ENCODE peak calls at places on chromosomes 16 and 17, in nine cellular contexts. I is A549, R is SK-N-SH, J is HCT116, U is H1, T is endothelial cell of umbilical vein, B is HepG2, L is K562, V is GM12878. C is an unnamed sample.

GRCh38 chr16:83954577-83955016 is 1.6 kb downstream of the OSGIN1 start:
- DNase-seq in B (peak; percentile 85), V (no peak), J (peak; percentile 54), I (no peak), T (no peak), R (no peak), U (no peak), L (no peak), C (peak; percentile 39)

GRCh38 chr16:2770057-2770780 is 6.9 kb downstream of the ELOB start:
- DNase-seq in I (no peak), J (no peak), V (no peak), T (no peak), B (no peak), L (peak; percentile 51), U (no peak), R (no peak), C (peak; percentile 50)

GRCh38 chr17:50394711-50395110 is 2.6 kb downstream of the LRRC59 start:
- DNase-seq in J (no peak), B (no peak), T (no peak), U (no peak), V (no peak), I (no peak), L (no peak), R (no peak), C (no peak)

GRCh38 chr16:72787519-72788268 is 260.2 kb downstream of the ZFHX3 start:
- DNase-seq in R (no peak), I (no peak), J (no peak), V (peak; percentile 9), L (no peak), B (no peak), T (peak; percentile 86), U (peak; percentile 73), C (peak; percentile 96)

GRCh38 chr16:1991588-1992474 is 2.1 kb downstream of the SYNGR3 start:
- DNase-seq in J (peak; percentile 61), U (peak; percentile 98), B (no peak), I (peak; percentile 73), T (peak; percentile 88), L (peak; percentile 99), V (peak; percentile 37), R (peak; percentile 84), C (peak; percentile 76)

GRCh38 chr16:81634380-81635121 is 144.5 kb upstream of the PLCG2 start:
- DNase-seq in I (no peak), R (no peak), L (peak; percentile 66), J (no peak), B (no peak), V (no peak), T (peak; percentile 81), U (no peak), C (no peak)

GRCh38 chr16:61289141-61289540 is 747.1 kb downstream of the CDH8 start:
- DNase-seq in I (no peak), R (no peak), U (no peak), B (no peak), T (no peak), V (no peak), L (no peak), J (no peak), C (no peak)

GRCh38 chr16:56277040-56277439 is 85.8 kb downstream of the GNAO1 start:
- DNase-seq in I (peak; percentile 9), R (peak; percentile 55), U (peak; percentile 78), J (no peak), B (peak; percentile 16), T (no peak), L (no peak), V (no peak), C (no peak)

GRCh38 chr16:55835578-55835977 is 2.7 kb upstream of the CES1 start:
- DNase-seq in T (no peak), U (no peak), V (no peak), I (no peak), R (peak; percentile 39), J (no peak), L (no peak), B (peak; percentile 73), C (peak; percentile 72)

GRCh38 chr16:84548971-84549844 is 44.7 kb upstream of the MEAK7 start:
- DNase-seq in L (no peak), U (no peak), V (no peak), R (peak; percentile 30), B (no peak), I (no peak), J (no peak), T (peak; percentile 62), C (peak; percentile 75)

GRCh38 chr17:75704963-75705875 is 16.0 kb upstream of the ITGB4 start:
- DNase-seq in V (no peak), L (no peak), R (no peak), T (no peak), I (no peak), U (no peak), B (no peak), J (no peak), C (no peak)

GRCh38 chr17:80365001-80365965 is 49.7 kb upstream of the ENDOV start:
- DNase-seq in B (no peak), R (no peak), I (no peak), U (no peak), T (no peak), J (no peak), L (no peak), V (no peak), C (no peak)
- TF ChIP-seq MAX in B (no peak), R (no peak), I (no peak), U (no peak), T (no peak), J (no peak), L (no peak), V (no peak), C (no peak)

GRCh38 chr17:15257316-15257925 is 7.7 kb downstream of the PMP22 start:
- DNase-seq in B (peak; percentile 61), J (peak; percentile 59), I (peak; percentile 74), V (peak; percentile 19), U (peak; percentile 85), T (peak; percentile 70), L (peak; percentile 73), R (peak; percentile 83), C (peak; percentile 93)

GRCh38 chr17:15260376-15261062 is 4.6 kb downstream of the PMP22 start:
- DNase-seq in B (peak; percentile 35), J (no peak), V (no peak), I (peak; percentile 83), U (peak; percentile 92), T (peak; percentile 89), R (peak; percentile 94), L (peak; percentile 79), C (peak; percentile 84)

GRCh38 chr17:15255713-15256454 is 9.2 kb downstream of the PMP22 start:
- DNase-seq in I (no peak), B (no peak), V (no peak), R (no peak), U (no peak), J (no peak), L (no peak), T (no peak), C (no peak)

GRCh38 chr17:15261063-15261817 is 3.9 kb downstream of the PMP22 start:
- DNase-seq in V (no peak), L (no peak), U (no peak), R (peak; percentile 81), B (peak; percentile 27), J (no peak), T (peak; percentile 70), I (peak; percentile 87), C (no peak)

DNA sequence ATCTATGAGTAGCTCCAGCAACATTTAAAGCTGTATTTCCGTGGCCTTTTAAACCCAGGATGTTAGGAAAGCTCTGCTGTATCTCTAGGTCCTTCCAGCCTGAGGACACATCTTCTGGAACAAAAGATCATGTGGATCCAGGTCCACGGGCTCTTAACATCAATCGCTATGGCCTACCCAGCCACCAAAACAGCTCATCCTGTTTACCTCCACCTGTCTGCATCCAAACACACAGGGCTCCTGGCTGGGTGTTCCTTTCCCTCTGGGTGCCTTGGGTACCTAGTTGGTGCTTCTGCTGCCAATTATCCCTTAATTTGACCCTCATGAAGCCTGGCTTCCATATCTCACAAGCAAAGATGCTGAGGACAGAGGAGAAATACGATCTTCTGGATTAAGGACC is 7.0 kb downstream of the PMP22 start:
- DNase-seq in U (no peak), L (no peak), V (no peak), T (no peak), J (no peak), I (no peak), R (no peak), B (no peak), C (no peak)
- H3K4me3 ChIP-seq in U (no peak overlapping the region), L (no peak overlapping the region), V (no peak overlapping the region), T (no peak overlapping the region), J (no peak overlapping the region), I (no peak overlapping the region), R (no peak overlapping the region), B (no peak overlapping the region), C (no peak overlapping the region)

GRCh38 chr16:18839555-18839954 is 38.2 kb upstream of the ARL6IP1 start:
- DNase-seq in U (no peak), V (no peak), J (no peak), R (no peak), I (no peak), T (no peak), L (no peak), B (peak; percentile 66), C (no peak)
- TF ChIP-seq MAX in U (no peak), V (no peak), J (no peak), R (no peak), I (no peak), T (no peak), L (no peak), B (no peak), C (no peak)

DNA sequence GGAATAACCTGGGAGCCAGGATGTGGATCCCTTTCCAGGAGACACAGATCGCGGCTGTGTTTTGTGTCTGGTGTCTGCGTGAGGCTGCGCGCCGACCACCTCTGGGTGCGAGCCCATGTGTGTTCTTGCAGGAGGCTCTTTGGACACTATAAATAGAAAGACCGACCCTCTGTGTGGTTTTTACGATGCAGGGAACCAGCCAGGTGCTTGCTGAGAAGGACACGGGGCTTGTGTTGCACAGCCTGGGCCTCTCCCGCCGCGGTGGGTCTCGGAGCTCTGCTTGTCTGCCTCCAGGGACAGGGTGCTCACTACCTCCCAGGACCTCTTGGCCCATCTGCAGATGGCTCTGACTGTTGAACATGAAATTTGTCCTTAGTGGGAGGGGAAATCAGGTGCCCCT is 505 bp upstream of the STX1B start:
- DNase-seq in B (no peak), U (no peak), J (no peak), R (no peak), L (no peak), T (no peak), V (no peak), I (no peak), C (no peak)
- H3K4me3 ChIP-seq in B (no peak overlapping the region), U (peak overlapping the region; percentile 42), J (no peak overlapping the region), R (peak overlapping the region; percentile 46), L (no peak overlapping the region), T (no peak overlapping the region), V (no peak overlapping the region), I (no peak overlapping the region), C (no peak overlapping the region)